ENCODE peak calls at places on chromosomes 13 and 19, in seven cellular contexts. Z, X, H, L, W, R and B are unnamed samples.

GRCh38 chr13:75372517-75372916 is 109.5 kb downstream of the TBC1D4 start:
- DNase-seq in Z (no peak), X (no peak), H (peak), L (no peak), W (no peak), R (no peak), B (no peak)

GRCh38 chr19:17302391-17303166 is 646 bp downstream of the ABHD8 start:
- DNase-seq in Z (no peak), X (no peak), H (no peak), L (no peak), W (no peak), R (no peak), B (no peak)

GRCh38 chr19:13920940-13921744 is 15.1 kb downstream of the CC2D1A start:
- DNase-seq in Z (no peak), X (peak), H (peak), L (no peak), W (no peak), R (peak), B (no peak)

GRCh38 chr19:37009871-37010270 is 68.4 kb upstream of the ZNF420 start:
- DNase-seq in Z (no peak), X (no peak), H (no peak), L (no peak), W (no peak), R (no peak), B (no peak)

GRCh38 chr13:43364210-43365041 is 341.0 kb downstream of the DNAJC15 start:
- DNase-seq in Z (no peak), X (no peak), H (no peak), L (no peak), W (no peak), R (no peak), B (no peak)

GRCh38 chr13:98295371-98295770 is 118.3 kb upstream of the RNF113B start:
- DNase-seq in Z (no peak), X (no peak), H (no peak), L (no peak), W (no peak), R (no peak), B (no peak)

GRCh38 chr19:34316741-34317241 is 48.2 kb upstream of the GPI start:
- DNase-seq in Z (no peak), X (no peak), H (no peak), L (no peak), W (no peak), R (peak), B (no peak)

GRCh38 chr19:16066611-16067104 is 9.6 kb upstream of the TPM4 start:
- DNase-seq in Z (peak), X (no peak), H (peak), L (no peak), W (no peak), R (peak), B (peak)

GRCh38 chr13:21436582-21436981 is 22.5 kb downstream of the ZDHHC20 start:
- DNase-seq in Z (no peak), X (no peak), H (no peak), L (no peak), W (no peak), R (no peak), B (no peak)

GRCh38 chr19:37218592-37218935 is 550 bp downstream of the ZNF383 start:
- DNase-seq in Z (no peak), X (peak), H (no peak), L (no peak), W (no peak), R (no peak), B (no peak)

GRCh38 chr19:43380771-43381386 is 27.4 kb downstream of the CD177 start:
- DNase-seq in Z (peak), X (no peak), H (peak), L (no peak), W (peak), R (no peak), B (no peak)

GRCh38 chr13:45941261-45941660 is 89.7 kb upstream of the SIAH3 start:
- DNase-seq in Z (no peak), X (no peak), H (no peak), L (no peak), W (no peak), R (no peak), B (no peak)

DNA sequence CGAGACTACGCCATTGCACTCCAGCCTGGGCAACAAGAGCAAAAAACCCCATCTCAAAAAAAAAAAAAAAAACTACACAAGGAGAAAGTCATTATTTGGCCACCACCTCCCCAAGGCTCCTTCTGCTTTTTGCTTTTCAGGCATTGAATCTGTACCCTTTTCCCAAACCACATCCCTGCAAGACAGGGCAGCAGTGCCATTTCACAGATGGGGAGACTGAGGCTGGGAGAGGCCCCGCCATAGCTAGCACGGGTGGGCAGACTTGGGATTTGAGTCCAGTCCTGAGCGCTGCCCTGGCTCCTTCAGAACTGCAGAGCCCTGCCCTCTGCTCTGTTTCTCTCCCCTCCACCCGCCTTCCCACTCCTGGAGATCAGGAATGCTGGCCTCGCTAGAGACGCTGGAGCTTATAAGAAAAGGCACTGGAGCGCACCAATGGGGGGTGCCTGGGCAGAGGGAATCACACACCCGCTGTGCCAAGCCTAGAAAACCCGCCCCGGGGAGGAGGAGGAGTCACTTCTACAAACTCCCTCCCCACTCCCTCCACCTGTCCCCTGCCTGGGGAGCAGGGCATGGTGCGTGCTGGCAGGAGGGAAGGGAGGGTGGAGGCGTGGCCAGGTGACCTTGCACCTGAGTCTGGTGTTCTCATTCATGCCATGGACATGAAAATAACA is 17.6 kb downstream of the TJP3 start:
- DNase-seq in Z (peak), X (no peak), H (no peak), L (no peak), W (no peak), R (peak), B (no peak)
- TF ChIP-seq POLR2A in Z (no peak), X (no peak), H (no peak), L (no peak), W (no peak), R (no peak), B (no peak)

GRCh38 chr19:5821521-5822180 is 16.8 kb downstream of the NRTN start:
- DNase-seq in Z (no peak), X (no peak), H (no peak), L (no peak), W (no peak), R (no peak), B (no peak)

GRCh38 chr19:5820785-5821184 is 15.9 kb downstream of the NRTN start:
- DNase-seq in Z (no peak), X (no peak), H (no peak), L (no peak), W (no peak), R (no peak), B (no peak)

GRCh38 chr19:5817218-5817617 is 12.4 kb downstream of the NRTN start:
- DNase-seq in Z (no peak), X (no peak), H (no peak), L (no peak), W (no peak), R (no peak), B (no peak)

GRCh38 chr19:5822181-5822844 is 17.2 kb downstream of the FUT6 start:
- DNase-seq in Z (peak), X (no peak), H (no peak), L (no peak), W (no peak), R (no peak), B (no peak)

GRCh38 chr19:5818594-5818993 is 13.7 kb downstream of the NRTN start:
- DNase-seq in Z (no peak), X (no peak), H (no peak), L (no peak), W (no peak), R (no peak), B (no peak)
- TF ChIP-seq POLR2AphosphoS5 in Z (no peak), X (no peak), H (no peak), L (no peak), W (no peak), R (no peak), B (no peak)

DNA sequence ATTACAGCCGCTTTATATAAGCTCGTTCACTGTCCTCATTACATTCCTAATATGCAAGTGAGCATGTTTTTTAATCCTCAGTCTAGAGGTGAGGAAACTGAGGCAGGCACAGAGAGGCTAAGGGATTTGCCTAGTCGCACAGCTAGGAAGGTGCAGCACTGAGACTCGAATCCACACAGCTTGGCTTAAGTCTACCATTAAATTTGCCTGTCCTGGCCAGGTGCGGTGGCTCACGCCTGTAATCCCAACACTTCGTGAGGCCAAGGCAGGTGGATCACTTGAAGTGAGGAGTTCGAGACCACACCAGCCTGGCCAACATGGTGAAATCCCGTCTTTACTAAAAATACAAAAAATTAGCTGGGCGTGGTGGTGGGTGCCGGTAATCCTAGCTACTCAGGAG is 8.0 kb downstream of the RPS16 start:
- DNase-seq in Z (no peak), X (no peak), H (no peak), L (no peak), W (no peak), R (no peak), B (no peak)
- TF ChIP-seq POLR2A in Z (no peak), X (no peak), H (no peak), L (no peak), W (no peak), R (no peak), B (peak)

DNA sequence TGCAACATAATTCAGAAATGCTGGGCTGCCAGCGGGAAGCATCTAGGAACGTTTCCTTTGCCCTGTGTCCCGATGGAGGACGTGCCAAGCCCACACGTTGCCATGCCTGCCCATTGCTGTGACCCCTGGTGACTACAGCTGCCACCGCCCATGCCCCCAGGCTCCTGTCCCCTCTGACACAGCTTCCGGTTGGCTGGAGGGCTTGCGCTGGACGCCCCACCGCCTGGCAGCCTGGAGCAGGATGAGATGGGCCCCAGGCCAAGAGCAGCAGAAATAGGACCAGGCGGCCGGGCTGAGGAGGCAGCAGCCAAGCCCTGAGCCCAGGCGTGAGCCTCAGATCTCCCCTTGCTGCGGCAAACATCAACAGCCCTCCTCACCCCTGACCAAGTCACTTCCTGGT is 125.9 kb downstream of the COL4A2 start:
- DNase-seq in Z (no peak), X (no peak), H (no peak), L (no peak), W (no peak), R (no peak), B (no peak)
- TF ChIP-seq POLR2AphosphoS5 in Z (no peak), X (no peak), H (no peak), L (no peak), W (no peak), R (no peak), B (no peak)